ENCODE peak calls at places on chromosome 17, in eight cellular contexts. A, C, G, U, D, M, L and O are unnamed samples.

GRCh38 chr17:68853439-68853838 is 101.8 kb downstream of the ABCA8 start:
- DNase-seq in L (no peak), C (no peak), U (no peak), D (no peak), A (no peak), M (no peak), G (no peak), O (no peak)

GRCh38 chr17:42182927-42183734 is 2.1 kb downstream of the HCRT start:
- DNase-seq in M (no peak), G (no peak), U (no peak), A (peak; percentile 66), D (no peak), L (no peak), C (peak; percentile 82), O (no peak)

GRCh38 chr17:7929158-7930029 is at the start of gene KCNAB3:
- DNase-seq in M (no peak), G (peak; percentile 42), U (no peak), L (peak; percentile 93), C (peak; percentile 9), D (no peak), A (peak; percentile 78), O (no peak)

GRCh38 chr17:4947010-4947410 is 1.3 kb downstream of the PFN1 start:
- DNase-seq in A (peak; percentile 47), G (no peak), D (peak; percentile 36), C (no peak), M (no peak), U (no peak), L (no peak), O (no peak)

GRCh38 chr17:951388-952132 is 28.0 kb downstream of the NXN start:
- DNase-seq in L (peak; percentile 85), G (peak; percentile 62), D (no peak), M (no peak), C (no peak), A (peak; percentile 77), U (peak; percentile 73), O (no peak)

GRCh38 chr17:14510136-14510535 is 209.3 kb downstream of the HS3ST3B1 start:
- DNase-seq in D (no peak), G (no peak), A (peak; percentile 27), U (no peak), C (no peak), L (no peak), M (no peak), O (no peak)

GRCh38 chr17:77273397-77274136 is 132.8 kb downstream of the SEC14L1 start:
- DNase-seq in G (no peak), D (no peak), A (no peak), L (no peak), U (no peak), C (no peak), M (no peak), O (no peak)

GRCh38 chr17:61157246-61157887 is 242.3 kb upstream of the TBX2 start:
- DNase-seq in U (no peak), L (no peak), A (peak; percentile 83), G (peak; percentile 46), D (no peak), M (no peak), C (no peak), O (no peak)

GRCh38 chr17:65163990-65164495 is 26.9 kb downstream of the RGS9 start:
- DNase-seq in A (peak; percentile 74), C (peak; percentile 76), D (no peak), M (no peak), U (no peak), L (no peak), G (peak; percentile 39), O (no peak)

GRCh38 chr17:55778389-55779118 is 27.7 kb downstream of the PCTP start:
- DNase-seq in A (no peak), C (no peak), U (no peak), L (no peak), D (no peak), M (no peak), G (no peak), O (no peak)

GRCh38 chr17:3804503-3804931 is 3.5 kb upstream of the ITGAE start:
- DNase-seq in U (no peak), D (no peak), C (peak; percentile 79), M (no peak), G (peak; percentile 60), A (no peak), L (no peak), O (no peak)

GRCh38 chr17:40678902-40679522 is 14.0 kb upstream of the KRT222 start:
- DNase-seq in U (no peak), M (no peak), D (no peak), G (no peak), A (no peak), C (no peak), L (no peak), O (no peak)

GRCh38 chr17:3846739-3847670 is 959 bp upstream of the NCBP3 start:
- DNase-seq in L (no peak), A (no peak), G (no peak), U (no peak), C (no peak), M (no peak), D (no peak), O (no peak)

GRCh38 chr17:6523330-6523729 is 33.0 kb downstream of the PITPNM3 start:
- DNase-seq in C (no peak), G (peak; percentile 38), U (no peak), M (no peak), A (peak; percentile 48), L (peak; percentile 34), D (no peak), O (no peak)

GRCh38 chr17:13940858-13941665 is 128.2 kb upstream of the COX10 start:
- DNase-seq in U (no peak), C (no peak), D (no peak), M (no peak), A (peak; percentile 79), L (peak; percentile 34), G (no peak), O (no peak)

GRCh38 chr17:75720656-75721462 is at the start of gene ITGB4:
- DNase-seq in G (no peak), U (no peak), C (peak; percentile 92), A (peak; percentile 20), L (peak; percentile 93), D (no peak), M (no peak), O (peak; percentile 88)

GRCh38 chr17:76612977-76613851 is 27.6 kb upstream of the ST6GALNAC2 start:
- DNase-seq in L (peak; percentile 93), C (peak; percentile 59), U (no peak), A (no peak), D (no peak), M (no peak), G (no peak), O (no peak)

GRCh38 chr17:50080827-50081226 is 14.3 kb upstream of the PDK2 start:
- DNase-seq in L (no peak), C (no peak), G (no peak), A (no peak), D (no peak), M (peak; percentile 71), U (no peak), O (peak; percentile 32)

GRCh38 chr17:42744283-42744805 is 496 bp downstream of the EZH1 start:
- DNase-seq in D (peak; percentile 75), M (peak; percentile 83), L (peak; percentile 72), G (peak; percentile 80), C (peak; percentile 82), U (peak; percentile 25), A (peak; percentile 80), O (peak; percentile 86)

GRCh38 chr17:77233635-77234334 is 93.0 kb downstream of the SEC14L1 start:
- DNase-seq in L (no peak), C (peak; percentile 36), D (no peak), A (peak; percentile 86), U (no peak), M (no peak), G (no peak), O (peak; percentile 44)

GRCh38 chr17:21283482-21284318 is 811 bp upstream of the MAP2K3 start:
- DNase-seq in D (peak; percentile 45), M (no peak), U (no peak), C (no peak), A (peak; percentile 67), G (peak; percentile 71), L (peak; percentile 63), O (no peak)

GRCh38 chr17:74345433-74346241 is 16.0 kb downstream of the BTBD17 start:
- DNase-seq in M (no peak), U (no peak), C (no peak), D (no peak), L (no peak), A (peak; percentile 19), G (no peak), O (no peak)

GRCh38 chr17:59378621-59379194 is 47.3 kb downstream of the YPEL2 start:
- DNase-seq in M (peak; percentile 39), D (no peak), G (no peak), U (no peak), A (peak; percentile 82), C (peak; percentile 60), L (no peak), O (no peak)

DNA sequence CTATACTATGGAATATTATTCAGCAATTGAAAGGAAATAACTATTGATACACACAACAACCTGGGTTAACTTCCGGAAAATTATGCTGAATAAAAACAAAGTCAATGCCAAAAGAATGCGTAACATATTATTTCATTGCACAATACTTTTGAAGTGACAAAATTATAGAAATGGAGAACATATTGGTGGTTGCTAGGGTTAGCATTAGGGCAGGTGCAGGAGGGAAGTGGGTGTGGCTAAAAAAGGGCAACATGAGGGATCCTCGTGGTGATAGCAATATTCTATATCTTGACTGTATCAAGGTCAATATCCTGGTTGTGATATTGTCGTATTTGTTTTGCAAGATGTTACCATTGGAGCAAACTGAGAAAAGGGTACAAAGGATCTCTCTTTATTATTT is 34.8 kb downstream of the PIK3R5 start:
- DNase-seq in L (no peak), A (no peak), C (no peak), U (no peak), G (no peak), M (no peak), D (no peak), O (no peak)
- H3K27me3 ChIP-seq in L (no peaks in the 10 kb centered on the region), A (peaks cover 14% of the 10 kb centered on the region), C (no peaks in the 10 kb centered on the region), U (no peaks in the 10 kb centered on the region), G (no peaks in the 10 kb centered on the region), M (no peaks in the 10 kb centered on the region), D (no peaks in the 10 kb centered on the region), O (no peaks in the 10 kb centered on the region)

GRCh38 chr17:9183297-9183696 is 162.0 kb downstream of the NTN1 start:
- DNase-seq in A (no peak), U (no peak), L (no peak), D (no peak), C (no peak), M (no peak), G (no peak), O (no peak)
- H3K27me3 ChIP-seq in A (no peaks in the 10 kb centered on the region), U (no peaks in the 10 kb centered on the region), L (no peaks in the 10 kb centered on the region), D (no peaks in the 10 kb centered on the region), C (no peaks in the 10 kb centered on the region), M (no peaks in the 10 kb centered on the region), G (no peaks in the 10 kb centered on the region), O (peaks cover 27% of the 10 kb centered on the region)

GRCh38 chr17:79216826-79217225 is 142.2 kb downstream of the ENGASE start:
- DNase-seq in U (no peak), A (no peak), M (no peak), C (no peak), G (no peak), L (no peak), D (no peak), O (no peak)
- H3K27me3 ChIP-seq in U (peaks cover 4% of the 10 kb centered on the region), A (peaks cover 28% of the 10 kb centered on the region), M (peaks cover 74% of the 10 kb centered on the region), C (peaks cover 32% of the 10 kb centered on the region), G (peaks cover 32% of the 10 kb centered on the region), L (no peaks in the 10 kb centered on the region), D (no peaks in the 10 kb centered on the region), O (peaks cover 74% of the 10 kb centered on the region)

DNA sequence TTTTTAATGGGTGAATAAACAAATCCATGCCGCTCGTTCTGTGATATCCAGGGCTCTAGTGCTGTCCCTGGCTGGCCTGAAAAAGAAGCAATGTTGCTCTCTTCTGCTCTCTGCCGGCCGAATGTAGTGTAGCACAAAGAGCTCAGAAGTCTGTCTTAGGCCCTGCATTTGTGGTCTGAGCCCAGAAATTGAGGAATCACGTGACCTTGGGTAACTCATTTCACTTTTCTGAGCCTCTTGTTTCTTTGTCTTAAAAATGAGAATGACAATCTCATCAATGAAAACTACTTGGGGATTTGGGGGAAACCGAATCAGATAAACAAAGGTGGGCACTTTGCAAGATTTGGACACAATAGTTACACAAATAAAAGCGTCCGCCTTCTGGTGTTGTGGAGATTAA is 381.6 kb upstream of the ASIC2 start:
- DNase-seq in C (peak; percentile 49), L (peak; percentile 80), M (peak; percentile 52), G (peak; percentile 64), D (peak; percentile 54), U (peak; percentile 51), A (peak; percentile 79), O (peak; percentile 53)
- H3K27me3 ChIP-seq in C (no peaks in the 10 kb centered on the region), L (no peaks in the 10 kb centered on the region), M (no peaks in the 10 kb centered on the region), G (no peaks in the 10 kb centered on the region), D (no peaks in the 10 kb centered on the region), U (no peaks in the 10 kb centered on the region), A (no peaks in the 10 kb centered on the region), O (no peaks in the 10 kb centered on the region)